ENCODE peak calls at places on chromosomes 1 and 21, in ten cellular contexts. One of them, this sample, is unnamed.

GRCh38 chr1:63643926-63644325 is 50.7 kb downstream of the PGM1 start:
- DNase-seq in pancreas: peak
- DNase-seq in PC-3: no peak
- DNase-seq in GM12865: no peak
- DNase-seq in endothelial cell of umbilical vein: no peak
- DNase-seq in fibroblast of the aortic adventitia: no peak
- DNase-seq in thoracic aorta: no peak
- DNase-seq in vagina: no peak
- DNase-seq in Panc1: no peak
- DNase-seq in fibroblast of lung: no peak
- DNase-seq in this sample: no peak

GRCh38 chr1:1322418-1322817 is 2.0 kb downstream of the INTS11 start:
- DNase-seq in pancreas: no peak
- DNase-seq in PC-3: no peak
- DNase-seq in GM12865: no peak
- DNase-seq in endothelial cell of umbilical vein: no peak
- DNase-seq in fibroblast of the aortic adventitia: no peak
- DNase-seq in thoracic aorta: no peak
- DNase-seq in vagina: no peak
- DNase-seq in Panc1: no peak
- DNase-seq in fibroblast of lung: no peak
- DNase-seq in this sample: no peak

GRCh38 chr1:15214507-15214906 is 32.5 kb upstream of the FHAD1 start:
- DNase-seq in pancreas: no peak
- DNase-seq in PC-3: no peak
- DNase-seq in GM12865: no peak
- DNase-seq in endothelial cell of umbilical vein: no peak
- DNase-seq in fibroblast of the aortic adventitia: peak
- DNase-seq in thoracic aorta: no peak
- DNase-seq in vagina: no peak
- DNase-seq in Panc1: no peak
- DNase-seq in fibroblast of lung: peak
- DNase-seq in this sample: peak

GRCh38 chr1:8600336-8600735 is 217.1 kb downstream of the RERE start:
- DNase-seq in pancreas: no peak
- DNase-seq in PC-3: no peak
- DNase-seq in GM12865: no peak
- DNase-seq in endothelial cell of umbilical vein: peak
- DNase-seq in fibroblast of the aortic adventitia: peak
- DNase-seq in thoracic aorta: no peak
- DNase-seq in vagina: no peak
- DNase-seq in Panc1: no peak
- DNase-seq in fibroblast of lung: no peak
- DNase-seq in this sample: peak

GRCh38 chr1:44855742-44856141 is 12.7 kb upstream of the PTCH2 start:
- DNase-seq in pancreas: no peak
- DNase-seq in PC-3: no peak
- DNase-seq in GM12865: no peak
- DNase-seq in endothelial cell of umbilical vein: no peak
- DNase-seq in fibroblast of the aortic adventitia: no peak
- DNase-seq in thoracic aorta: no peak
- DNase-seq in vagina: no peak
- DNase-seq in Panc1: no peak
- DNase-seq in fibroblast of lung: no peak
- DNase-seq in this sample: no peak

GRCh38 chr1:147238053-147238902 is 4.2 kb upstream of the CHD1L start:
- DNase-seq in pancreas: no peak
- DNase-seq in PC-3: peak
- DNase-seq in GM12865: no peak
- DNase-seq in endothelial cell of umbilical vein: no peak
- DNase-seq in fibroblast of the aortic adventitia: no peak
- DNase-seq in thoracic aorta: no peak
- DNase-seq in vagina: no peak
- DNase-seq in Panc1: no peak
- DNase-seq in fibroblast of lung: no peak
- DNase-seq in this sample: no peak

GRCh38 chr1:16119504-16119903 is 36.4 kb downstream of the EPHA2 start:
- DNase-seq in pancreas: no peak
- DNase-seq in PC-3: no peak
- DNase-seq in GM12865: no peak
- DNase-seq in endothelial cell of umbilical vein: no peak
- DNase-seq in fibroblast of the aortic adventitia: no peak
- DNase-seq in thoracic aorta: no peak
- DNase-seq in vagina: no peak
- DNase-seq in Panc1: no peak
- DNase-seq in fibroblast of lung: no peak
- DNase-seq in this sample: no peak

GRCh38 chr1:7703321-7704213 is 67.5 kb upstream of the VAMP3 start:
- DNase-seq in pancreas: peak
- DNase-seq in PC-3: no peak
- DNase-seq in GM12865: no peak
- DNase-seq in endothelial cell of umbilical vein: no peak
- DNase-seq in fibroblast of the aortic adventitia: no peak
- DNase-seq in thoracic aorta: no peak
- DNase-seq in vagina: no peak
- DNase-seq in Panc1: no peak
- DNase-seq in fibroblast of lung: no peak
- DNase-seq in this sample: no peak

GRCh38 chr1:243917177-243917862 is 67.3 kb upstream of the AKT3 start:
- DNase-seq in pancreas: peak
- DNase-seq in PC-3: peak
- DNase-seq in GM12865: no peak
- DNase-seq in endothelial cell of umbilical vein: peak
- DNase-seq in fibroblast of the aortic adventitia: peak
- DNase-seq in thoracic aorta: no peak
- DNase-seq in vagina: no peak
- DNase-seq in Panc1: no peak
- DNase-seq in fibroblast of lung: peak
- DNase-seq in this sample: peak

GRCh38 chr1:37306461-37306860 is 167.9 kb upstream of the ZC3H12A start:
- DNase-seq in pancreas: no peak
- DNase-seq in PC-3: no peak
- DNase-seq in GM12865: no peak
- DNase-seq in endothelial cell of umbilical vein: no peak
- DNase-seq in fibroblast of the aortic adventitia: no peak
- DNase-seq in thoracic aorta: no peak
- DNase-seq in vagina: no peak
- DNase-seq in Panc1: no peak
- DNase-seq in fibroblast of lung: no peak
- DNase-seq in this sample: peak

GRCh38 chr21:17391811-17392340 is 121.0 kb upstream of the CXADR start:
- DNase-seq in pancreas: no peak
- DNase-seq in PC-3: peak
- DNase-seq in GM12865: no peak
- DNase-seq in endothelial cell of umbilical vein: no peak
- DNase-seq in fibroblast of the aortic adventitia: no peak
- DNase-seq in thoracic aorta: no peak
- DNase-seq in vagina: no peak
- DNase-seq in Panc1: no peak
- DNase-seq in fibroblast of lung: no peak
- DNase-seq in this sample: no peak

GRCh38 chr1:245575710-245576109 is 420.9 kb downstream of the KIF26B start:
- DNase-seq in pancreas: no peak
- DNase-seq in PC-3: no peak
- DNase-seq in GM12865: no peak
- DNase-seq in endothelial cell of umbilical vein: no peak
- DNase-seq in fibroblast of the aortic adventitia: peak
- DNase-seq in thoracic aorta: no peak
- DNase-seq in vagina: no peak
- DNase-seq in Panc1: no peak
- DNase-seq in fibroblast of lung: peak
- DNase-seq in this sample: peak

GRCh38 chr1:156625436-156626078 is 6.3 kb downstream of the HAPLN2 start:
- DNase-seq in pancreas: peak
- DNase-seq in PC-3: peak
- DNase-seq in GM12865: peak
- DNase-seq in endothelial cell of umbilical vein: peak
- DNase-seq in fibroblast of the aortic adventitia: peak
- DNase-seq in thoracic aorta: no peak
- DNase-seq in vagina: no peak
- DNase-seq in Panc1: no peak
- DNase-seq in fibroblast of lung: peak
- DNase-seq in this sample: peak

GRCh38 chr21:28333455-28334108 is 659.1 kb downstream of the LTN1 start:
- DNase-seq in pancreas: no peak
- DNase-seq in PC-3: no peak
- DNase-seq in GM12865: no peak
- DNase-seq in endothelial cell of umbilical vein: no peak
- DNase-seq in fibroblast of the aortic adventitia: peak
- DNase-seq in thoracic aorta: no peak
- DNase-seq in vagina: no peak
- DNase-seq in Panc1: no peak
- DNase-seq in fibroblast of lung: peak
- DNase-seq in this sample: peak

GRCh38 chr1:27668808-27669723 is 2.9 kb downstream of the IFI6 start:
- DNase-seq in pancreas: peak
- DNase-seq in PC-3: peak
- DNase-seq in GM12865: peak
- DNase-seq in endothelial cell of umbilical vein: peak
- DNase-seq in fibroblast of the aortic adventitia: peak
- DNase-seq in thoracic aorta: no peak
- DNase-seq in vagina: no peak
- DNase-seq in Panc1: no peak
- DNase-seq in fibroblast of lung: peak
- DNase-seq in this sample: peak

GRCh38 chr1:27669876-27670275 is 2.1 kb downstream of the IFI6 start:
- DNase-seq in pancreas: no peak
- DNase-seq in PC-3: no peak
- DNase-seq in GM12865: no peak
- DNase-seq in endothelial cell of umbilical vein: no peak
- DNase-seq in fibroblast of the aortic adventitia: no peak
- DNase-seq in thoracic aorta: no peak
- DNase-seq in vagina: no peak
- DNase-seq in Panc1: no peak
- DNase-seq in fibroblast of lung: no peak
- DNase-seq in this sample: no peak

GRCh38 chr1:27668121-27668807 is 3.7 kb downstream of the IFI6 start:
- DNase-seq in pancreas: no peak
- DNase-seq in PC-3: no peak
- DNase-seq in GM12865: no peak
- DNase-seq in endothelial cell of umbilical vein: no peak
- DNase-seq in fibroblast of the aortic adventitia: no peak
- DNase-seq in thoracic aorta: no peak
- DNase-seq in vagina: no peak
- DNase-seq in Panc1: no peak
- DNase-seq in fibroblast of lung: no peak
- DNase-seq in this sample: no peak

GRCh38 chr1:27672750-27673112 is 739 bp upstream of the IFI6 start:
- DNase-seq in pancreas: no peak
- DNase-seq in PC-3: peak
- DNase-seq in GM12865: no peak
- DNase-seq in endothelial cell of umbilical vein: no peak
- DNase-seq in fibroblast of the aortic adventitia: peak
- DNase-seq in thoracic aorta: no peak
- DNase-seq in vagina: no peak
- DNase-seq in Panc1: no peak
- DNase-seq in fibroblast of lung: peak
- DNase-seq in this sample: peak

DNA sequence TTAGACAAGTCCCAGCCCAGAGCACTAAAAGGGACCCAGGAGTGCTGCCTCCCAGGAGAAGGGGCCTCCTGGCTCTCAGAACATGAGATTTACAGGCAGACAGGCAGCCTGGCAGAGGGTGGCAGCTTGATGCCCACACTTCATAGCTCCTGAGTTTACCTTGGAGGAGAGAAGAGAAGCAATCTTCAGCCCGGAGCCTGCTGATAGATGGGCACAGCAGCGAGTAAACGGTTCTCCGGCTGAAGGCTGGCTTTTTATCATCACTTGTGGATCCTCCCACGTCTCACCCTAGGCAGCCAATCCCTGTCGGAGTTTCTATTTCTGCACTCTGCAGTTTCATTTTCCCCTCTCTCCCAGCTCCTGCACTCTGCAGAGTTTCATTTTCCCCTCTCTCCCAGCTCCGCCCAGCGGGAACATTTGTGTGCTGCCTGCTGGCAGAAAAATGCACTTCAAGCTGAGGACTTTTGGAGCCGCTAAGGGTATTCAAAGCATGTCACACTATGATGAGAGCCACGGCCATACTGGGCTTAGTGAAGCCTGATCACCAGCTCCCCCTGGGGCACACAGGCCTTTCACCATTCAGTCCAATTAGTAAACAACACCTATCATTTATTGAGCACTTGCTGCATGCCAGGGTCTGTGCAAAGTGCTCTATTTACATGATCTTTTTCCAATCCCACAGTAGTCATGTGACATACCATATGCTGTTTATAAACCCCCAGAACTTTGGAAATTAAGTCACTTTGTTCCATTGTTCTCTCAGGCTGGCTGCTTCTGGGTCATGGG is at the start of gene IFI6:
- DNase-seq in pancreas: peak
- DNase-seq in PC-3: peak
- DNase-seq in GM12865: peak
- DNase-seq in endothelial cell of umbilical vein: peak
- DNase-seq in fibroblast of the aortic adventitia: peak
- DNase-seq in thoracic aorta: peak
- DNase-seq in vagina: no peak
- DNase-seq in Panc1: peak
- DNase-seq in fibroblast of lung: peak
- DNase-seq in this sample: peak
- TF ChIP-seq CTCF in pancreas: no peak
- TF ChIP-seq CTCF in PC-3: peak
- TF ChIP-seq CTCF in GM12865: peak
- TF ChIP-seq CTCF in endothelial cell of umbilical vein: peak
- TF ChIP-seq CTCF in fibroblast of the aortic adventitia: peak
- TF ChIP-seq CTCF in thoracic aorta: peak
- TF ChIP-seq CTCF in vagina: peak
- TF ChIP-seq CTCF in Panc1: peak
- TF ChIP-seq CTCF in fibroblast of lung: peak
- TF ChIP-seq CTCF in this sample: peak

GRCh38 chr1:201652180-201652579 is 113.3 kb downstream of the NAV1 start:
- DNase-seq in pancreas: no peak
- DNase-seq in PC-3: no peak
- DNase-seq in GM12865: no peak
- DNase-seq in endothelial cell of umbilical vein: no peak
- DNase-seq in fibroblast of the aortic adventitia: no peak
- DNase-seq in thoracic aorta: no peak
- DNase-seq in vagina: no peak
- DNase-seq in Panc1: no peak
- DNase-seq in fibroblast of lung: no peak
- DNase-seq in this sample: no peak
- H3K4me3 ChIP-seq in pancreas: no peak
- H3K4me3 ChIP-seq in PC-3: no peak
- H3K4me3 ChIP-seq in GM12865: no peak
- H3K4me3 ChIP-seq in endothelial cell of umbilical vein: no peak
- H3K4me3 ChIP-seq in fibroblast of the aortic adventitia: peak
- H3K4me3 ChIP-seq in thoracic aorta: no peak
- H3K4me3 ChIP-seq in vagina: no peak
- H3K4me3 ChIP-seq in Panc1: no peak
- H3K4me3 ChIP-seq in fibroblast of lung: peak
- H3K4me3 ChIP-seq in this sample: no peak

GRCh38 chr1:116971965-116972675 is 29.4 kb upstream of the CD101 start:
- DNase-seq in pancreas: no peak
- DNase-seq in PC-3: no peak
- DNase-seq in GM12865: no peak
- DNase-seq in endothelial cell of umbilical vein: no peak
- DNase-seq in fibroblast of the aortic adventitia: peak
- DNase-seq in thoracic aorta: no peak
- DNase-seq in vagina: no peak
- DNase-seq in Panc1: no peak
- DNase-seq in fibroblast of lung: no peak
- DNase-seq in this sample: no peak
- TF ChIP-seq CTCF in pancreas: no peak
- TF ChIP-seq CTCF in PC-3: no peak
- TF ChIP-seq CTCF in GM12865: no peak
- TF ChIP-seq CTCF in endothelial cell of umbilical vein: no peak
- TF ChIP-seq CTCF in fibroblast of the aortic adventitia: no peak
- TF ChIP-seq CTCF in thoracic aorta: no peak
- TF ChIP-seq CTCF in vagina: no peak
- TF ChIP-seq CTCF in Panc1: no peak
- TF ChIP-seq CTCF in fibroblast of lung: no peak
- TF ChIP-seq CTCF in this sample: no peak

GRCh38 chr1:5597991-5598823 is 394.0 kb downstream of the NPHP4 start:
- DNase-seq in pancreas: peak
- DNase-seq in PC-3: no peak
- DNase-seq in GM12865: no peak
- DNase-seq in endothelial cell of umbilical vein: no peak
- DNase-seq in fibroblast of the aortic adventitia: no peak
- DNase-seq in thoracic aorta: no peak
- DNase-seq in vagina: peak
- DNase-seq in Panc1: no peak
- DNase-seq in fibroblast of lung: no peak
- DNase-seq in this sample: no peak
- H3K4me3 ChIP-seq in pancreas: no peak
- H3K4me3 ChIP-seq in PC-3: no peak
- H3K4me3 ChIP-seq in GM12865: no peak
- H3K4me3 ChIP-seq in endothelial cell of umbilical vein: no peak
- H3K4me3 ChIP-seq in fibroblast of the aortic adventitia: no peak
- H3K4me3 ChIP-seq in thoracic aorta: no peak
- H3K4me3 ChIP-seq in vagina: no peak
- H3K4me3 ChIP-seq in Panc1: no peak
- H3K4me3 ChIP-seq in fibroblast of lung: no peak
- H3K4me3 ChIP-seq in this sample: no peak